ENCODE peak calls at places on chromosomes 2 and 18, in four cellular contexts. One of them, this sample, is unnamed.

GRCh38 chr18:12639990-12640880 is 17.7 kb downstream of the SPIRE1 start:
- DNase-seq in body of pancreas: no peak
- DNase-seq in spleen: no peak
- DNase-seq in heart left ventricle: peak; percentile 36
- DNase-seq in this sample: peak; percentile 63

GRCh38 chr18:4096501-4096900 is 358.6 kb downstream of the DLGAP1 start:
- DNase-seq in body of pancreas: no peak
- DNase-seq in spleen: no peak
- DNase-seq in heart left ventricle: no peak
- DNase-seq in this sample: peak; percentile 31

GRCh38 chr18:35189510-35189909 is 51.3 kb upstream of the ZNF397 start:
- DNase-seq in heart left ventricle: no peak
- DNase-seq in spleen: no peak
- DNase-seq in body of pancreas: no peak
- DNase-seq in this sample: no peak

GRCh38 chr2:57987835-57988573 is 58.6 kb upstream of the VRK2 start:
- DNase-seq in spleen: no peak
- DNase-seq in body of pancreas: no peak
- DNase-seq in heart left ventricle: no peak
- DNase-seq in this sample: no peak

GRCh38 chr2:12330916-12331315 is 385.8 kb upstream of the TRIB2 start:
- DNase-seq in spleen: no peak
- DNase-seq in body of pancreas: no peak
- DNase-seq in heart left ventricle: no peak
- DNase-seq in this sample: no peak

GRCh38 chr2:109385506-109385905 is 228.3 kb downstream of the SEPTIN10 start:
- DNase-seq in spleen: peak; percentile 64
- DNase-seq in heart left ventricle: no peak
- DNase-seq in body of pancreas: no peak
- DNase-seq in this sample: no peak

GRCh38 chr2:208657468-208657867 is 250.9 kb downstream of the PTH2R start:
- DNase-seq in body of pancreas: no peak
- DNase-seq in spleen: no peak
- DNase-seq in heart left ventricle: no peak
- DNase-seq in this sample: no peak

GRCh38 chr2:5442736-5443135 is 249.4 kb upstream of the SOX11 start:
- DNase-seq in spleen: no peak
- DNase-seq in heart left ventricle: no peak
- DNase-seq in body of pancreas: no peak
- DNase-seq in this sample: no peak

GRCh38 chr2:50611261-50612020 is 420.5 kb downstream of the NRXN1 start:
- DNase-seq in body of pancreas: no peak
- DNase-seq in spleen: no peak
- DNase-seq in heart left ventricle: no peak
- DNase-seq in this sample: no peak

GRCh38 chr2:145007673-145008263 is 487.8 kb upstream of the ZEB2 start:
- DNase-seq in heart left ventricle: peak; percentile 10
- DNase-seq in spleen: no peak
- DNase-seq in body of pancreas: no peak
- DNase-seq in this sample: no peak

GRCh38 chr18:69946608-69947155 is 991 bp downstream of the CD226 start:
- DNase-seq in spleen: no peak
- DNase-seq in body of pancreas: no peak
- DNase-seq in heart left ventricle: no peak
- DNase-seq in this sample: no peak
- H3K27ac ChIP-seq in spleen: peak overlapping the region; percentile 66
- H3K27ac ChIP-seq in body of pancreas: no peak overlapping the region
- H3K27ac ChIP-seq in heart left ventricle: no peak overlapping the region
- H3K27ac ChIP-seq in this sample: no peak overlapping the region

GRCh38 chr18:6886931-6887330 is 157.4 kb downstream of the ARHGAP28 start:
- DNase-seq in heart left ventricle: no peak
- DNase-seq in body of pancreas: no peak
- DNase-seq in spleen: no peak
- DNase-seq in this sample: no peak

GRCh38 chr18:6891788-6892187 is 162.3 kb downstream of the ARHGAP28 start:
- DNase-seq in spleen: no peak
- DNase-seq in heart left ventricle: no peak
- DNase-seq in body of pancreas: no peak
- DNase-seq in this sample: no peak

GRCh38 chr18:6881034-6881800 is 151.7 kb downstream of the ARHGAP28 start:
- DNase-seq in body of pancreas: no peak
- DNase-seq in spleen: no peak
- DNase-seq in heart left ventricle: no peak
- DNase-seq in this sample: peak; percentile 59

GRCh38 chr18:6884944-6885343 is 155.4 kb downstream of the ARHGAP28 start:
- DNase-seq in heart left ventricle: no peak
- DNase-seq in spleen: no peak
- DNase-seq in body of pancreas: no peak
- DNase-seq in this sample: no peak

GRCh38 chr18:6885992-6886823 is 156.7 kb downstream of the ARHGAP28 start:
- DNase-seq in spleen: no peak
- DNase-seq in heart left ventricle: peak; percentile 44
- DNase-seq in body of pancreas: peak; percentile 55
- DNase-seq in this sample: peak; percentile 70
- TF ChIP-seq POLR2A in spleen: no peak
- TF ChIP-seq POLR2A in heart left ventricle: no peak
- TF ChIP-seq POLR2A in body of pancreas: no peak
- TF ChIP-seq POLR2A in this sample: no peak

DNA sequence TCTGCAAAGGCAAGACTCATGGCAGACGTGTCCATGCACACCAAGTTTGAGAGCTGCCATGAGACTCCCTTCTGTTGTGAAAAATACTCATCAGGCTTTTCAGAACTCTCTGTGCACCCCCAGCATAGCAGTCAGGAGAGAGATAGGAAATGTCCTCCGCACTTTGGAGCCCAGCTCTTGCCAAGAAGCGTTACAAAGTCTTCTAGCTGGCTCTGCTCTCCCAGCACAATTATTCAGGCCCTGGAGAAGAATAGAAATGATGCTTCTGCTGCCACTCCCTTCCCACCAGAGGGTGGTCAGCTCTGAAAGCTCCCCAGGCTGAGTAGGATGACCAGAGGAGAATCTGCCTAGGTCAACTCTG is 594.4 kb upstream of the ID2 start:
- DNase-seq in spleen: no peak
- DNase-seq in heart left ventricle: no peak
- DNase-seq in body of pancreas: no peak
- DNase-seq in this sample: no peak
- H3K4me1 ChIP-seq in spleen: no peaks in the 10 kb centered on the region
- H3K4me1 ChIP-seq in heart left ventricle: no peaks in the 10 kb centered on the region
- H3K4me1 ChIP-seq in body of pancreas: peaks cover 6% of the 10 kb centered on the region
- H3K4me1 ChIP-seq in this sample: peaks cover 10% of the 10 kb centered on the region

GRCh38 chr2:149650006-149650405 is 62.4 kb upstream of the MMADHC start:
- DNase-seq in heart left ventricle: no peak
- DNase-seq in body of pancreas: no peak
- DNase-seq in spleen: no peak
- DNase-seq in this sample: no peak
- H3K27ac ChIP-seq in heart left ventricle: no peak overlapping the region
- H3K27ac ChIP-seq in body of pancreas: no peak overlapping the region
- H3K27ac ChIP-seq in spleen: no peak overlapping the region
- H3K27ac ChIP-seq in this sample: no peak overlapping the region

DNA sequence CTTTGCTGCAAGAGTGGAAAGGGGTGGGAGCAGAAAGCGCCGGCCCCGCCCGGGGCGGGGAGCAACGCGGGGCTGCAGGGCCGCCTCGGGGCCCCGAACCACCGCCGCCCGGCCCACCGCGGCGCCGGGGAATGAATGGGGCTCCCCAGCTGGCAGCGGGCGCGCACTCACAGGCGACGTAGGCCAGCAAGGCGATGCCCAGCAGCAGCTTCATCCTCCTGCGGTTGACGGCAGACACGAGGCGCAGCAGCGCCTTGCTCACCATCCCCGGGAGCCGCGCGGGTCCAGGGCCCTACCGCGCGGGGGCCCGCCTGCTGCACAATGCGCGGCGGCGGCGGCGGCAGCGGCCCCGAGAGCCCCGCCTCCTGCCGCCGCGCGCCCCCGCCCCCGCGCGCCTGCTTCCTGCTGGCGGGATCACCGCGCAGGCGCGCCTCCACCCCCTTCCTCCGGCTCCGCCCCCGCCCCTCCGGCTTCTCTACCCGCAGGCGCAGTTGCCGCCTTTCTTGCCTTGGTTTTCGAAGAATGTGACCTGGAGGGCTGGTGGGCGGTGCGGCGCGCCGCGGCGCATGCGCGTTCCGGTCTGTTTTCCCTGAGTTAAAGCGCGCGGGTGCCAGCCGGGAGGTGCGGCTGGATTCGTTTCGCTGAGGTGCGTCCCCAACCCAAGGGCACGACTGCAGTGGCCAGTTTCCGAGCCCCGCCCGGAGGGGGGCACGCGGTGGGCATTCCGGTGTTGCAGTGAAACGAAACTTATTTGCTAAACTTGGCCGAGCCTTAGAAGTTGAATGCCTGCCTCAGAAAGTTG is at the start of gene UXS1:
- DNase-seq in heart left ventricle: peak; percentile 97
- DNase-seq in body of pancreas: peak; percentile 99
- DNase-seq in spleen: peak; percentile 99
- DNase-seq in this sample: peak; percentile 99
- TF ChIP-seq POLR2A in heart left ventricle: peak; percentile 73
- TF ChIP-seq POLR2A in body of pancreas: peak; percentile 64
- TF ChIP-seq POLR2A in spleen: no peak
- TF ChIP-seq POLR2A in this sample: no peak

DNA sequence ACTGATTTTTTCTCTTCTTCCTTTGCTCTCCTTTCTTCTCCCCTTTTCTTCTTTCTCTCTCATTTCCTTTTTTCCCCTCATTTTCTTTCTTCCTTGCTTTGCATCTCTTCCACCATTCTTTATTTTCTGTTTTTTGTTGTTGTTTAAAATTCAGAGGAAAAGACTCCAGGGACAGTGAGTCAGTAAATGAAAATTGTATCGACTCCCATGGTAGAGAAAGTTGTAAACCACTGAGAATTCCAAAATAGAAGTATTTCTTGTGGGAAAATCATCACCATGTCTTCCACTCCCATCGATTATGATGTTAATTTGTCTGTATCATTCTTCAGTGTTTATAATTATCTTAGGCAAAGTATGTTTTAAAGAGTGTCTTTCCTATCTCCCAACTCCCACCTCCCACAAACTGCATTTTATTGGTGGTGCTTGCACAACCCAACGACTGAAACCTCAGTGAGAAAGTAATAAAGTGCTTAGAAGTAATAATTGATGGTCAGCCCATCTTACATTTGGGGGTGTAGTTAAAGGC is 134.3 kb downstream of the IRS1 start:
- DNase-seq in heart left ventricle: no peak
- DNase-seq in body of pancreas: no peak
- DNase-seq in spleen: no peak
- DNase-seq in this sample: no peak
- H3K4me1 ChIP-seq in heart left ventricle: peaks cover 24% of the 10 kb centered on the region
- H3K4me1 ChIP-seq in body of pancreas: peaks cover 16% of the 10 kb centered on the region
- H3K4me1 ChIP-seq in spleen: no peaks in the 10 kb centered on the region
- H3K4me1 ChIP-seq in this sample: peaks cover 11% of the 10 kb centered on the region

GRCh38 chr2:215644233-215644929 is 208.5 kb upstream of the FN1 start:
- DNase-seq in body of pancreas: no peak
- DNase-seq in heart left ventricle: no peak
- DNase-seq in spleen: no peak
- DNase-seq in this sample: no peak
- H3K27ac ChIP-seq in body of pancreas: no peak overlapping the region
- H3K27ac ChIP-seq in heart left ventricle: no peak overlapping the region
- H3K27ac ChIP-seq in spleen: no peak overlapping the region
- H3K27ac ChIP-seq in this sample: no peak overlapping the region